ENCODE peak calls at places on chromosomes 4 and X, in five cellular contexts. C is SK-N-SH, N is Panc1, U is HCT116, L is K562. K is an unnamed sample.

GRCh38 chr4:81905966-81906365 is 434.3 kb upstream of the RASGEF1B start:
- DNase-seq in N (no peak), L (no peak), U (no peak), C (no peak), K (no peak)

GRCh38 chr4:81165853-81166430 is 49.1 kb downstream of the PRKG2 start:
- DNase-seq in C (no peak), N (no peak), L (no peak), U (no peak), K (no peak)

GRCh38 chr4:36081185-36081584 is 163.1 kb downstream of the ARAP2 start:
- DNase-seq in U (no peak), C (no peak), N (no peak), L (no peak), K (no peak)

GRCh38 chr4:155807021-155807420 is 48.2 kb downstream of the GUCY1B1 start:
- DNase-seq in C (no peak), L (no peak), U (no peak), N (no peak), K (no peak)

GRCh38 chr4:53067125-53067802 is 205.1 kb downstream of the RASL11B start:
- DNase-seq in N (no peak), L (no peak), C (no peak), U (no peak), K (no peak)

GRCh38 chrX:124211312-124211942 is 121.0 kb upstream of the TEX13D start:
- DNase-seq in U (peak), C (peak), N (peak), L (peak), K (peak)

GRCh38 chrX:115957862-115958490 is 212.6 kb upstream of the AGTR2 start:
- DNase-seq in C (peak), N (no peak), L (peak), U (no peak), K (no peak)

GRCh38 chr4:63232058-63232457 is 1177.2 kb downstream of the TECRL start:
- DNase-seq in L (no peak), C (no peak), N (no peak), U (no peak), K (no peak)

GRCh38 chr4:76639292-76639691 is 204.3 kb downstream of the SHROOM3 start:
- DNase-seq in U (no peak), C (no peak), L (no peak), N (no peak), K (no peak)

GRCh38 chrX:123830309-123830708 is 29.5 kb upstream of the XIAP start:
- DNase-seq in L (no peak), N (no peak), U (no peak), C (no peak), K (peak)

GRCh38 chr4:14269824-14270223 is 642.3 kb upstream of the BOD1L1 start:
- DNase-seq in N (no peak), U (no peak), L (no peak), C (no peak), K (no peak)

GRCh38 chr4:65167719-65168118 is 502.6 kb downstream of the EPHA5 start:
- DNase-seq in N (no peak), C (no peak), L (no peak), U (no peak), K (no peak)

GRCh38 chrX:41449138-41449537 is 2.0 kb downstream of the NYX start:
- DNase-seq in U (no peak), C (no peak), N (no peak), L (no peak), K (peak)

GRCh38 chr4:83387922-83388676 is 53.5 kb upstream of the HPSE start:
- DNase-seq in U (no peak), N (no peak), L (peak), C (no peak), K (no peak)

GRCh38 chrX:120512627-120513026 is 43.5 kb upstream of the LAMP2 start:
- DNase-seq in U (no peak), N (no peak), L (no peak), C (no peak), K (no peak)

GRCh38 chr4:8920289-8920965 is 48.8 kb upstream of the HMX1 start:
- DNase-seq in U (no peak), N (no peak), L (no peak), C (no peak), K (no peak)

GRCh38 chr4:94000559-94000958 is 172.0 kb downstream of the ATOH1 start:
- DNase-seq in U (no peak), N (no peak), C (no peak), L (no peak), K (no peak)

GRCh38 chrX:24465524-24465850 is 401 bp downstream of the PDK3 start:
- DNase-seq in N (no peak), U (no peak), L (no peak), C (no peak), K (no peak)

GRCh38 chrX:47991263-47992092 is 12.3 kb downstream of the ZNF182 start:
- DNase-seq in L (no peak), U (no peak), N (no peak), C (no peak), K (no peak)

GRCh38 chr4:123017636-123018390 is 95.4 kb upstream of the NUDT6 start:
- DNase-seq in N (no peak), C (peak), U (no peak), L (no peak), K (no peak)

GRCh38 chr4:181799670-181800069 is 443.5 kb upstream of the TENM3 start:
- DNase-seq in U (no peak), C (no peak), L (no peak), N (no peak), K (no peak)

DNA sequence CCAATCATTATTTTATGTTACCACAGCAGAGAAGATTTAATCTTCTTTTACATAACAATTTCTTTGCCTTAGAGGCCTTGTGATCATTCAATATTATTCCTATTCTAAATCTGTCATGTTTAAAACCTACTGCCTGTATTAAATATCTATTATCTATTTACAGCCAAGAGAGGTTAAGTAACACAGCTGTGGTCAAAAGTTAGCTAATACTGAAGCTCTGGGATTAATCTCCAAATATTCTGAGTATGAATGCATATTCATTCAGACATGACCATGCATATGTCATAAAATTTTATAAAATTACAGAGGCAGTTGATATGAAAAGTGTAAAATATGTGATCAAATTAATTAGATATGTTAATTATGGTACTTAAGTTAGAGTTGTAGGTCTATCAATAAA is 187.9 kb upstream of the MAB21L2 start:
- DNase-seq in C (no peak), L (no peak), U (no peak), N (no peak), K (no peak)
- TF ChIP-seq REST in C (no peak), L (no peak), U (no peak), N (no peak), K (no peak)

GRCh38 chr4:103757631-103758030 is 37.8 kb upstream of the TACR3 start:
- DNase-seq in C (no peak), U (no peak), N (no peak), L (no peak), K (no peak)

GRCh38 chr4:103753868-103754653 is 34.3 kb upstream of the TACR3 start:
- DNase-seq in C (no peak), N (no peak), L (no peak), U (peak), K (no peak)

GRCh38 chr4:103756736-103757135 is 37.0 kb upstream of the TACR3 start:
- DNase-seq in U (no peak), N (no peak), L (no peak), C (no peak), K (no peak)

GRCh38 chr4:103754844-103755243 is 35.1 kb upstream of the TACR3 start:
- DNase-seq in L (no peak), N (no peak), U (no peak), C (no peak), K (no peak)
- TF ChIP-seq POLR2AphosphoS5 in L (no peak), N (no peak), U (no peak), C (no peak), K (no peak)

DNA sequence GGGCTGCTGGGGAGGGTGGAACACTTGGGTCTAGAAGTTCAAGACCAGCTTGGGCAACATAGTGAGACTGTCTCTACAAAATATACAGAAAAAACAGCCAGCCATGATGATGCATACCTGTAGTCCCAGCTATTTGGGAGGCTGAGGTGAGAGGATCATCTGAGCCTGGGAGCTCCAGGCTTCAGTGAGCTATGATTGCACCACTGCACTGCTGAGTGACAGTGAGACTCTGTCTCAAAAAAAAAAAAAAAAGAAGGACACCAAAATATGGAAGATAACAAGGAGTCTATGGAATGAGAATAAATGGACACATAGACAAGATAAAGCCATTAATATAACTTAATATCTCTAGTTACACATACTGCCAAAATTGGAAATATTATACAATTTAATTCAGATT is 62.7 kb upstream of the IL15 start:
- DNase-seq in U (no peak), L (no peak), C (no peak), N (no peak), K (no peak)
- TF ChIP-seq REST in U (no peak), L (no peak), C (no peak), N (no peak), K (no peak)

GRCh38 chrX:14964500-14964899 is 91.3 kb downstream of the MOSPD2 start:
- DNase-seq in C (no peak), L (no peak), U (peak), N (no peak), K (no peak)
- TF ChIP-seq POLR2AphosphoS5 in C (no peak), L (no peak), U (no peak), N (no peak), K (no peak)

DNA sequence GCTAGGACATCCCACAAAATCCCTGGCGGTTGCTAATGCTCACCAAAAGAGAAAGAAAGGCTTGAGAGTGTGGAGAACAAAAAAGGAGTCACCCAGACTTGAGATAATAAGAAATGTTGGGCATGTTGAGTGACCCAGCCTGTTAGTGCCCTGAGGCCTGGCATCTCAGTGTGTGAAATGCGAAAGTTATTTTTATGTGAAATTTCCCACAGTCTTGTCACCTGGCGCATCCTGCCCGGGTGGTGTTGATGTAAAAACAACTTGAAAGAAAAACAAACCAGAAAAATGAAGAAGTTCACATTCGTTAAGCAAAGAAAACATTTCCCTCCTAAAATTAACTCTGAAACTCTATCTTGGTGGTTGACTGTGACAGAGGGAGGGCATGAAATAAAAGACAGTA is 495.2 kb downstream of the MID1IP1 start:
- DNase-seq in N (no peak), U (no peak), L (no peak), C (no peak), K (no peak)
- TF ChIP-seq REST in N (no peak), U (no peak), L (no peak), C (no peak), K (no peak)

GRCh38 chr4:38062088-38062893 is 102.1 kb downstream of the PTTG2 start:
- DNase-seq in U (peak), N (peak), L (peak), C (peak), K (peak)

GRCh38 chr4:38065181-38065580 is 105.0 kb downstream of the PTTG2 start:
- DNase-seq in C (no peak), L (peak), U (no peak), N (no peak), K (no peak)

GRCh38 chr4:38058186-38058585 is 98.0 kb downstream of the PTTG2 start:
- DNase-seq in L (no peak), C (peak), U (no peak), N (no peak), K (no peak)

GRCh38 chr4:38062894-38063168 is 102.6 kb downstream of the PTTG2 start:
- DNase-seq in U (no peak), N (no peak), L (no peak), C (no peak), K (no peak)

DNA sequence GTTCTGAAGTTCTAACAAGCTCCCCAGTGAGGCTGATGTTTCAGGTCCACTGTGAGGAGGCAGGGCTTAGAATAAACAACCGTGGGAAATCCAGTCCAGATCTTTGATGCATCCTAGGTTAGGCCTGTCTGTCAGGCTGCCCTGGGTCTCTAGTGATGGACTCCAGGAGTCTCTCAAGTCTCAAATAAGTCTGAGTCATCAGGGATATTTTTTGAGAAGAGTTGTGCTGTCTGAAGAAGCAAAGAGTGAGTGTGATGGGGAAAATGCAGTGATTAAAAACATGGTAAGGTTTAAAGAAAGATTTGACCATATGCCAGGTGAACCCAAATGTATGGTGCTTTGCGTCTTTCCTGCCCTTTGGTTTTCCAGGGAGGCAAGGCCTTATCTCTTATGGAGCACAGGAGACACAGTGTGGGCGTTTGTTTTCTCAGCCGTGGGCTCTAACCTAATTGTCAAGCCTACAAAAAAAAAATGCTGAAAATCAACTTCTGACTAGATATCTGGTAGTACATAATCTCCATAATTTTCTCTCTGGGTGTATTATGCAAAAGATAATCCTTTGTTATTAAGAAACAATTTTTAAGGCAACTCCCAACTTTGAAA is 100.7 kb downstream of the PTTG2 start:
- DNase-seq in N (no peak), L (no peak), U (no peak), C (peak), K (no peak)
- TF ChIP-seq POLR2AphosphoS5 in N (no peak), L (no peak), U (no peak), C (peak), K (no peak)

DNA sequence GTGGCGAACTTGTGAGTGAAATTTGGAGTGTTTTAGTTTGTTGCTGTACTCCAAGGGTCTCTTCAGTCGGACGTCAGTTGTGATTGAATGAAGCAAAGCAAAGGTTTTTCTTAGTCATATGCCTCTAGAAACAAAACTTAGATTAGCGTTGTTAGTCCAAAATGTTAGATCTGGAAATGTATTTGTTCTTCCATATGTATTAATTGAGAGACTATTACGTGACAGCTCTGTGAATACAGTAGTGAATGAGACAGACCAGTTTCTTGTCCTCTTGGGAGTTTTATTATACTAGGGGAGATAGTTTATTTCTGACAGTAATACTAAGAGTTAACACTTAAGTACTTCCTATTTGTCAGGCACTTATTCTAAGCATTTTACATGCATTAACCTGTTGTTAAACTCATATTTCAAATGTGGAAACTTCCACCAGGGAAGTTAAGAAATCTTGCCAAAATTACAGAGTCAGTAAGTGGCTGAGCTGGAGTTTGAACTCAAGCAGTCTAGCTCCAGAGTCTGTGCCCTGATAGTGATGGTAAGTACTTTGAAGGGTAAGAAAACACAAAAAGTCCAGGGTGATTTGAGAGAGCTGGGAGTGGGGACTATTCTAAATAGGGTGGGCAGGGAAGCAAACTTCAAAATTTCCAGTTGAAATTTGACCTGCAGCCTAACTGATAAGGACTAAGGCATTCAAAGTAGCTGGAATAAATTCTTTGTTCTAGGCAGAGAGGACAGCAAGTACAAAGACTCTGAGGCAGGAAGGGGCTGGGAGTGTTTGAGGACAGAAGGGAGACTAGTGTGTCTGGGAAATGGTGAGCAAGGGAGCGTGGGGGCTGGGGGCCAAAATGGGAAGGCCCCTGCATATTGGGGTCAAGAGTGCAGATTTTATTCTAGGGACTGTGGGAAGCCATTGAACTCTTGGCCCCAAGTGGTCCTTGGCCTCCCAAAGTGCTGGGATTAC is 17.0 kb downstream of the ADD1 start:
- DNase-seq in L (peak), N (no peak), C (no peak), U (no peak), K (no peak)
- TF ChIP-seq REST in L (no peak), N (no peak), C (no peak), U (no peak), K (no peak)

GRCh38 chr4:174524242-174524641 is 2.0 kb upstream of the HPGD start:
- DNase-seq in C (no peak), L (peak), N (no peak), U (no peak), K (no peak)
- TF ChIP-seq POLR2AphosphoS5 in C (no peak), L (no peak), N (no peak), U (no peak), K (no peak)

GRCh38 chr4:112451831-112452230 is 64.1 kb downstream of the NEUROG2 start:
- DNase-seq in C (no peak), U (no peak), L (no peak), N (no peak), K (no peak)

GRCh38 chr4:112449708-112450107 is 66.3 kb downstream of the NEUROG2 start:
- DNase-seq in U (no peak), C (no peak), L (no peak), N (no peak), K (no peak)

GRCh38 chr4:112453321-112453720 is 62.7 kb downstream of the NEUROG2 start:
- DNase-seq in C (no peak), L (no peak), N (no peak), U (no peak), K (no peak)

DNA sequence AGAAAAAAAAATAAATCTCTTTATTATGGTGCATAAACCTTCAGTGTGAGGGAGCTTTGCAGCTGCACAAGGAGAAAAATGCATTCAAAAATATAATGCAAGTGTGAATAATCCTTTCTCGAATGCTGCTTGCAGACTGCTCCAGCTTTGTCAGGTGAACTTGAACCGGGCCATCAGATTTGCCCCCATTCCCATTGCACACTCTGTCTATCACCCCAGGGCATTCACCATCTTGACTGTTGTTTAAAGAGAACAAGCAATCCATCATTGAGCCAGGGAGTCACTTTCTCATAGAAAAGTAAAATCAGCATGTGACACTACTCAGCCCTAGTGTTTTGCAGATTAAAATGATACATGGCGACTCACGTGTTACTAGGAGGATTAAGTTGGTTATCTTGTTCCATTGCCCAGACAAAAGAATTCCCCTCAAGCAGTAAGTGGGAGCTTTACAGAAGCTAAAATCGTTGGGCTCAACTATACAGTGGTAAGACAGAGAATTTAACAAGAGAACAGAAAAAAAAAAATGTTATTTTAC is 67.7 kb downstream of the NEUROG2 start:
- DNase-seq in U (no peak), N (no peak), L (no peak), C (peak), K (no peak)
- TF ChIP-seq REST in U (no peak), N (no peak), L (no peak), C (no peak), K (no peak)

K was measured in HL-60.